ENCODE peak calls at places on chromosomes 1 and 21, in ten cellular contexts. C, G, M, T, K, B, D, U, V and Y are unnamed samples.

GRCh38 chr1:214165850-214166374 is 115.0 kb upstream of the SMYD2 start:
- DNase-seq in G (no peak), C (no peak), U (no peak), M (no peak), K (no peak), D (no peak), B (no peak), T (no peak), V (no peak), Y (no peak)

GRCh38 chr1:2972011-2972878 is 49.0 kb upstream of the ACTRT2 start:
- DNase-seq in B (no peak), U (no peak), C (no peak), V (no peak), T (no peak), K (no peak), G (peak), M (no peak), D (peak), Y (no peak)

GRCh38 chr21:38800924-38801744 is 4.6 kb upstream of the ETS2 start:
- DNase-seq in G (no peak), D (no peak), U (no peak), T (no peak), C (no peak), M (no peak), K (no peak), V (no peak), B (no peak), Y (no peak)

GRCh38 chr21:21029159-21029558 is 30.9 kb downstream of the NCAM2 start:
- DNase-seq in T (no peak), G (no peak), C (peak), K (no peak), U (no peak), B (no peak), D (no peak), V (no peak), M (no peak), Y (no peak)

GRCh38 chr1:246095441-246095840 is 411.6 kb downstream of the SMYD3 start:
- DNase-seq in G (no peak), D (no peak), M (no peak), T (no peak), B (no peak), K (no peak), U (no peak), C (no peak), V (no peak), Y (no peak)

GRCh38 chr1:41381691-41382530 is 20.7 kb downstream of the FOXO6 start:
- DNase-seq in G (no peak), K (no peak), V (no peak), T (no peak), C (no peak), B (no peak), D (peak), M (peak), U (peak), Y (peak)

GRCh38 chr1:162040657-162041056 is 17.0 kb upstream of the OLFML2B start:
- DNase-seq in B (no peak), K (no peak), M (no peak), C (peak), G (no peak), V (no peak), D (no peak), U (no peak), T (peak), Y (no peak)

GRCh38 chr21:34126269-34126668 is 52.9 kb downstream of the MRPS6 start:
- DNase-seq in D (peak), T (peak), K (no peak), M (no peak), G (no peak), C (no peak), U (no peak), V (no peak), B (no peak), Y (no peak)

GRCh38 chr1:42334240-42335049 is 590 bp downstream of the FOXJ3 start:
- DNase-seq in K (no peak), V (peak), T (peak), U (no peak), G (peak), M (peak), D (peak), B (peak), C (peak), Y (peak)

GRCh38 chr1:72777918-72778317 is 495.6 kb upstream of the NEGR1 start:
- DNase-seq in V (no peak), U (no peak), C (no peak), B (no peak), M (no peak), D (no peak), K (no peak), T (no peak), G (no peak), Y (no peak)

GRCh38 chr1:41892211-41892840 is 26.4 kb downstream of the HIVEP3 start:
- DNase-seq in V (no peak), U (no peak), G (no peak), K (no peak), C (no peak), B (no peak), T (no peak), M (peak), D (no peak), Y (no peak)

GRCh38 chr1:197917813-197918646 is 858 bp downstream of the LHX9 start:
- DNase-seq in G (peak), C (peak), U (peak), M (no peak), V (no peak), K (no peak), D (no peak), B (peak), T (no peak), Y (no peak)

GRCh38 chr1:221987860-221988520 is 246.1 kb upstream of the DUSP10 start:
- DNase-seq in V (no peak), G (no peak), B (no peak), U (no peak), K (no peak), C (peak), M (no peak), T (peak), D (no peak), Y (no peak)

GRCh38 chr1:229594227-229595008 is 31.5 kb downstream of the TAF5L start:
- DNase-seq in V (no peak), M (no peak), B (peak), K (no peak), U (no peak), T (no peak), G (peak), C (no peak), D (no peak), Y (no peak)

GRCh38 chr21:42646836-42647235 is 6.6 kb upstream of the PDE9A start:
- DNase-seq in G (no peak), D (no peak), C (no peak), K (no peak), M (no peak), B (no peak), U (peak), V (no peak), T (no peak), Y (no peak)

GRCh38 chr1:3339856-3340255 is 114.6 kb upstream of the ARHGEF16 start:
- DNase-seq in B (no peak), U (no peak), D (no peak), M (no peak), G (no peak), V (no peak), K (no peak), T (no peak), C (no peak), Y (no peak)

GRCh38 chr1:221781102-221781744 is 39.3 kb upstream of the DUSP10 start:
- DNase-seq in C (peak), G (no peak), B (no peak), K (no peak), D (no peak), T (peak), M (no peak), U (no peak), V (peak), Y (no peak)

GRCh38 chr21:44986471-44987291 is 46.9 kb downstream of the SLX9 start:
- DNase-seq in T (no peak), G (peak), B (no peak), U (peak), V (no peak), K (no peak), D (peak), M (no peak), C (no peak), Y (no peak)

GRCh38 chr21:36183144-36183795 is 26.6 kb downstream of the DOP1B start:
- DNase-seq in G (no peak), C (peak), D (no peak), T (no peak), M (no peak), B (no peak), V (no peak), U (no peak), K (no peak), Y (no peak)

GRCh38 chr1:12760256-12760795 is 13.2 kb upstream of the PRAMEF12 start:
- DNase-seq in B (peak), V (no peak), M (no peak), K (no peak), T (no peak), C (peak), G (no peak), D (no peak), U (no peak), Y (no peak)

GRCh38 chr1:176692431-176692830 is 229.5 kb downstream of the PAPPA2 start:
- DNase-seq in G (no peak), K (no peak), B (no peak), D (peak), C (no peak), M (peak), T (no peak), V (no peak), U (no peak), Y (no peak)

GRCh38 chr1:198168180-198168579 is 11.4 kb downstream of the NEK7 start:
- DNase-seq in M (no peak), T (peak), C (no peak), D (no peak), K (no peak), U (no peak), B (no peak), G (no peak), V (no peak), Y (no peak)

GRCh38 chr1:153790996-153791855 is 16.0 kb downstream of the SLC27A3 start:
- DNase-seq in V (peak), C (peak), B (no peak), G (peak), M (peak), K (no peak), T (peak), D (peak), U (no peak), Y (peak)

GRCh38 chr1:55887103-55887712 is 672.0 kb upstream of the USP24 start:
- DNase-seq in U (no peak), K (no peak), B (no peak), V (no peak), T (no peak), C (no peak), G (no peak), M (no peak), D (no peak), Y (no peak)

GRCh38 chr1:72122099-72122893 is 160.0 kb downstream of the NEGR1 start:
- DNase-seq in C (no peak), T (no peak), M (no peak), D (no peak), V (no peak), K (no peak), U (no peak), G (no peak), B (no peak), Y (no peak)

GRCh38 chr21:43597052-43597451 is 62.2 kb downstream of the HSF2BP start:
- DNase-seq in U (no peak), M (no peak), T (peak), V (peak), G (no peak), K (no peak), D (no peak), C (no peak), B (no peak), Y (no peak)

GRCh38 chr1:166418344-166418895 is 251.6 kb upstream of the FAM78B start:
- DNase-seq in K (no peak), D (no peak), U (no peak), M (no peak), T (no peak), C (no peak), B (no peak), V (no peak), G (no peak), Y (no peak)

GRCh38 chr21:30028537-30028936 is 88.7 kb upstream of the GRIK1 start:
- DNase-seq in K (no peak), B (no peak), V (no peak), G (no peak), U (no peak), M (no peak), D (no peak), T (no peak), C (no peak), Y (no peak)

GRCh38 chr1:30191154-30191702 is 532.2 kb downstream of the MATN1 start:
- DNase-seq in M (peak), B (peak), V (peak), D (no peak), T (peak), K (no peak), U (peak), G (no peak), C (peak), Y (no peak)

GRCh38 chr1:48808496-48808895 is 31.8 kb upstream of the BEND5 start:
- DNase-seq in G (no peak), T (no peak), M (no peak), B (no peak), K (no peak), C (no peak), U (no peak), V (peak), D (no peak), Y (no peak)

GRCh38 chr1:54798769-54799641 is 2.1 kb downstream of the TTC22 start:
- DNase-seq in M (peak), B (no peak), T (peak), G (peak), D (peak), K (no peak), V (no peak), C (peak), U (peak), Y (no peak)

GRCh38 chr1:202320081-202320405 is 21.7 kb downstream of the UBE2T start:
- DNase-seq in B (no peak), M (no peak), K (no peak), T (no peak), D (no peak), C (no peak), V (no peak), G (no peak), U (no peak), Y (no peak)

GRCh38 chr1:167114725-167115124 is 20.9 kb downstream of the STYXL2 start:
- DNase-seq in V (no peak), M (no peak), D (no peak), U (no peak), K (no peak), G (no peak), C (no peak), B (no peak), T (no peak), Y (no peak)

GRCh38 chr1:226627050-226627755 is 78.6 kb downstream of the STUM start:
- DNase-seq in M (no peak), D (peak), U (no peak), G (peak), B (no peak), C (no peak), K (no peak), V (no peak), T (no peak), Y (no peak)

GRCh38 chr1:185238447-185238846 is 78.6 kb downstream of the IVNS1ABP start:
- DNase-seq in T (peak), V (no peak), M (no peak), D (no peak), C (peak), G (no peak), K (no peak), U (no peak), B (no peak), Y (no peak)

GRCh38 chr1:199669916-199670315 is 357.6 kb upstream of the NR5A2 start:
- DNase-seq in M (no peak), D (no peak), K (no peak), U (no peak), B (no peak), C (no peak), T (no peak), G (no peak), V (no peak), Y (no peak)

GRCh38 chr1:26284597-26285351 is 4.9 kb downstream of the SH3BGRL3 start:
- DNase-seq in M (peak), G (peak), U (peak), B (peak), C (peak), T (peak), D (peak), V (peak), K (peak), Y (peak)
- TF ChIP-seq POLR2A in M (peak), G (no peak), U (no peak), B (no peak), C (no peak), T (no peak), D (no peak), V (no peak), K (no peak), Y (no peak)

DNA sequence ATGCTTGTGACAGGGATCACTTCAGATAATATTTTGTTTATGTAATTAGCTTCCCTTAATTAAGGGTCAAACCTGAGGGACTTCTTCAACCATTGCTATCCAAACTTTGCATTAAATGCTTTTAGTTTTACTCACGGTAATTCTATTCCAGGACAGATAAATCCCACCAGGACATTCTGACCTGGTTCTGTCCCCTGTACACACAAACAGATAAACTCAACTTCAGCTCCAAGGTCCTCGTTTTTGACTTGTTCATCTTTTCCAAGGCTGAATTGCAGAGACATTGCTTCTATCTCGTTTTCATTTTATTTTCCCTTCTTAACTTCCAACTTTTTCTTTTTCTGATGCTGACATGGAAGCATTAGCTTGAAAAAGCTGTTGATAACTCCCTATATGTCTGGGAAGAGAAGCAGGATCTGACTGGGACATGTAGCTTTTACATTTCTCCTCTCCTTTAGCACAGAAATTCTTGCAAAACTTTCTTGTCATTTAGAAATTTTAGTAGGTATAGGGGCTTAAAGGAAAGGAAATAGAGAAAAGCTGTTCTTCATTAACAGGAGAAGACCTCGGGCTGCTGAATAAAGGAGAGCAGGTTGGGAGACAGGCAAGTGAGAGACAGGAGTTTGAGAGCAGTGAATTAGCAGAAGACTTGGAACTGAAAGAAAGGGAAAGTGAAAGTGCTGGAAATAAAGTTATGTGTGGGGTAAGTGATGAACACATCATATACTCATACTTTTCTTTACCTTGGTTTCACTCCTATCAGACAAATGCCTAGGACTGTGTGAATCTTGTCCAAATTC is 231.7 kb upstream of the B3GALT2 start:
- DNase-seq in M (no peak), K (no peak), C (peak), V (peak), U (no peak), T (peak), B (no peak), D (no peak), G (no peak), Y (no peak)
- TF ChIP-seq POLR2A in M (no peak), K (no peak), C (no peak), V (peak), U (no peak), T (no peak), B (no peak), D (no peak), G (no peak), Y (no peak)

DNA sequence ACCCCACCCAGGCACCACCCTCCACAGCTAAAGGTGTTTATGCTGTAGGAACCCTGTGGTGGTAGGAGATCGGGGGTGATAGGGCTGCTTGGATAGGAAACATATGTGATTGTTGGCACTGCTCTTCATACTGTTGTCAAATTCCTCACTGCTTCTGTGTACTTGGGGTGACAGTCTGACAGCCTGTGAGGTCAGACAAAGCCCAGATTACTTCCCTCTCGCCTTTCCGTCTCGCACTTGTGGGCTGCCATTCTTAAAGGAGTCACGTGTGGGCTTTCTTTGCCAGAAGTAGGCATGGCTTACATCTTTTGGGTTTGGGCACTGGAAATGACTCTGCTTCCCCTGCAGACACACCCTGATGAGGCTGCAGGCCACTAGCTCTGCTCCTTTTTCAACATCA is 363.8 kb downstream of the DISC1 start:
- DNase-seq in V (peak), K (no peak), T (no peak), M (no peak), C (no peak), G (no peak), U (no peak), D (no peak), B (no peak), Y (no peak)
- TF ChIP-seq POLR2A in V (no peak), K (no peak), T (no peak), M (no peak), C (no peak), G (no peak), U (no peak), D (no peak), B (no peak), Y (no peak)

DNA sequence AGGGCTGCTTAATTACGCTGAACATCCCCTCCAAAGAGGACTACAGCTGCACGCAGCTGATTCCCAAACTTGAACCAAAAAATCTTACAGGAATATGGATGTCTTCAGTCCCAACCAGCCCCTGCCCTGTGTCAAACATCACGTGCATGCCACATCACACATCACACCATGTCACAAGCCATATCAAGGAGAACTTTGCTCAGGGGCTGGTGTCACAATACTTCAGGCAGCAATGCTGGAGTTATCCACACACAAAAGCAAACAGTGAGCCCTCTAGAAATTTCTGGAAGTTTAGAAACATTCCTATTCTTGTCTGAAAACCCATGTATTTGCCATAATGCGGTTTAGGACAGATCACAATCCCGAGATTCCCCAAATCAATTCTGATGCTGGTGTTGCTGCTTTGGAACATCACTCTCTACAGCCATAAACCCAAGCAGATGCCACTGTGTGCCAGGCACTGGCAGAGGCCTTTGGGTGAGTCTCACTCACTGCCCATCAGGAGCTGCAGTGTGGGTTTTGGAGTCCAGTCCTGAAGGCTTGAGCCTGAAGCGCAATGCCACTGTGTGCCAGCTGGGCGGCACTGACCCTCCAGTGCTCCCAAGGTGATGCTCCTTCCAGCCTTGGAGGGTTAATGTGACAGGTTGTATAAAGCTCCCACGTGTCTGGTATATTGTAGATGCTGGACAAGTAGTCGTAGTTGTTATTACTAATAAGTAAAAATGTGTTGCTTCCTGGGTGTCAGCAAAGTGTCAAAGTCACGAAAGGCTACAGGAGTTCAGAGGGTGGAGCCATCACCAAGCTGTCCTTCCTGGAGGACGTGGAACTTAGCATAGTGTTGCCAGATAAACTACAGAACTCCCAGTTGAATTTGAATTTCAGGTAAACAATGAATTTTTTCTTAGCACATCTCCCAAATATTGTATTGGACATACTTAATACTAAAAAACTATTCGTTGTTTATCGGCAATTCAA is 20.1 kb upstream of the EFNA1 start:
- DNase-seq in U (no peak), T (no peak), M (no peak), C (no peak), K (no peak), V (no peak), D (no peak), G (no peak), B (no peak), Y (no peak)
- TF ChIP-seq POLR2A in U (no peak), T (no peak), M (no peak), C (no peak), K (no peak), V (no peak), D (no peak), G (no peak), B (no peak), Y (no peak)